ENCODE peak calls at places on chromosomes 5 and 9, in four cellular contexts. E, T, P and A are unnamed samples.

GRCh38 chr9:120780367-120780766 is 12.8 kb downstream of the FBXW2 start:
- DNase-seq in E (no peak), T (no peak), P (no peak), A (no peak)

GRCh38 chr5:176812269-176813259 is 2.2 kb downstream of the UNC5A start:
- DNase-seq in P (peak), T (no peak), E (no peak), A (no peak)

GRCh38 chr9:73269430-73270101 is 117.9 kb downstream of the ANXA1 start:
- DNase-seq in E (no peak), T (peak), P (peak), A (peak)

GRCh38 chr5:72402959-72403628 is 82.9 kb downstream of the PTCD2 start:
- DNase-seq in T (peak), P (peak), E (peak), A (no peak)

GRCh38 chr9:92332577-92333287 is 7.0 kb downstream of the CENPP start:
- DNase-seq in T (peak), E (no peak), P (no peak), A (no peak)

GRCh38 chr9:5144217-5144616 is 41.2 kb downstream of the INSL6 start:
- DNase-seq in T (no peak), P (no peak), E (no peak), A (no peak)

GRCh38 chr5:52893863-52894262 is 95.3 kb upstream of the ITGA2 start:
- DNase-seq in T (no peak), E (no peak), P (no peak), A (no peak)

GRCh38 chr9:121861501-121862180 is 210.2 kb downstream of the DAB2IP start:
- DNase-seq in P (peak), E (no peak), T (no peak), A (peak)

GRCh38 chr9:31005086-31005665 is 1379.3 kb upstream of the ACO1 start:
- DNase-seq in P (no peak), E (no peak), T (no peak), A (no peak)

GRCh38 chr5:170467000-170467707 is 36.7 kb upstream of the KCNIP1 start:
- DNase-seq in P (peak), T (peak), E (no peak), A (peak)

GRCh38 chr9:120925535-120926396 is 830 bp downstream of the TRAF1 start:
- DNase-seq in T (peak), E (no peak), P (peak), A (peak)

GRCh38 chr5:31133488-31133887 is 60.0 kb upstream of the CDH6 start:
- DNase-seq in T (no peak), P (peak), E (no peak), A (peak)

GRCh38 chr9:4530375-4530774 is 40.1 kb downstream of the SLC1A1 start:
- DNase-seq in E (no peak), T (no peak), P (peak), A (peak)

GRCh38 chr5:73507062-73507461 is 8.8 kb downstream of the BTF3 start:
- DNase-seq in P (no peak), E (no peak), T (peak), A (no peak)

GRCh38 chr5:122492675-122493074 is 180.6 kb downstream of the SNCAIP start:
- DNase-seq in T (peak), E (no peak), P (peak), A (peak)

GRCh38 chr9:38390442-38390841 is 2.1 kb upstream of the ALDH1B1 start:
- DNase-seq in T (no peak), P (no peak), E (no peak), A (no peak)

GRCh38 chr9:92808726-92809451 is 44.3 kb upstream of the BICD2 start:
- DNase-seq in E (peak), P (peak), T (peak), A (peak)

GRCh38 chr9:85224301-85224700 is 517.5 kb downstream of the AGTPBP1 start:
- DNase-seq in T (no peak), E (no peak), P (peak), A (no peak)

GRCh38 chr9:109320338-109320733 is 523 bp downstream of the EPB41L4B start:
- DNase-seq in E (peak), T (no peak), P (peak), A (no peak)

GRCh38 chr5:123515904-123516303 is 3.9 kb downstream of the CSNK1G3 start:
- DNase-seq in T (no peak), E (no peak), P (no peak), A (no peak)

GRCh38 chr5:13218518-13218917 is 726.0 kb downstream of the DNAH5 start:
- DNase-seq in P (peak), T (no peak), E (no peak), A (peak)

GRCh38 chr5:151675956-151676712 is 10.6 kb downstream of the SPARC start:
- DNase-seq in T (no peak), E (no peak), P (peak), A (no peak)

GRCh38 chr9:116417464-116417863 is 263.9 kb downstream of the PAPPA start:
- DNase-seq in E (no peak), T (no peak), P (peak), A (peak)

GRCh38 chr9:85914108-85914507 is 26.8 kb upstream of the NAA35 start:
- DNase-seq in E (no peak), P (no peak), T (peak), A (no peak)

GRCh38 chr5:112554089-112554977 is 135.3 kb upstream of the EPB41L4A start:
- DNase-seq in P (peak), E (no peak), T (no peak), A (no peak)

GRCh38 chr5:79111387-79111959 is at the start of gene BHMT:
- DNase-seq in T (no peak), P (no peak), E (no peak), A (no peak)
- H3K4me3 ChIP-seq in T (peak), P (peak), E (no peak), A (no peak)

GRCh38 chr9:37382161-37382981 is 40.1 kb upstream of the GRHPR start:
- DNase-seq in P (no peak), E (no peak), T (no peak), A (no peak)
- H3K4me3 ChIP-seq in P (no peak), E (no peak), T (no peak), A (no peak)

GRCh38 chr9:35686222-35687203 is 3.2 kb downstream of the TPM2 start:
- DNase-seq in E (no peak), T (peak), P (peak), A (no peak)
- H3K4me3 ChIP-seq in E (no peak), T (peak), P (peak), A (no peak)

GRCh38 chr9:117528225-117528624 is 113.4 kb upstream of the ASTN2 start:
- DNase-seq in T (no peak), P (peak), E (no peak), A (no peak)
- H3K4me3 ChIP-seq in T (no peak), P (no peak), E (no peak), A (no peak)